ENCODE peak calls at places on chromosomes 5 and 9, in seven cellular contexts. One of them, this sample, is unnamed.

GRCh38 chr5:14801792-14802191 is 69.8 kb downstream of the ANKH start:
- DNase-seq in left cardiac atrium: no peak
- DNase-seq in hepatic stellate cell: no peak
- DNase-seq in posterior cingulate gyrus: no peak
- DNase-seq in neural progenitor cell: no peak
- DNase-seq in effector CD4-positive, alpha-beta T cell: no peak
- DNase-seq in nucleus accumbens: no peak
- DNase-seq in this sample: no peak

GRCh38 chr5:115465416-115465815 is 79.2 kb downstream of the FEM1C start:
- DNase-seq in left cardiac atrium: no peak
- DNase-seq in hepatic stellate cell: no peak
- DNase-seq in posterior cingulate gyrus: no peak
- DNase-seq in neural progenitor cell: no peak
- DNase-seq in effector CD4-positive, alpha-beta T cell: no peak
- DNase-seq in nucleus accumbens: no peak
- DNase-seq in this sample: no peak

GRCh38 chr9:131923766-131924165 is 155.9 kb downstream of the MED27 start:
- DNase-seq in left cardiac atrium: no peak
- DNase-seq in hepatic stellate cell: no peak
- DNase-seq in posterior cingulate gyrus: no peak
- DNase-seq in neural progenitor cell: no peak
- DNase-seq in effector CD4-positive, alpha-beta T cell: no peak
- DNase-seq in nucleus accumbens: no peak
- DNase-seq in this sample: no peak

GRCh38 chr5:34767127-34767526 is 71.8 kb upstream of the TTC23L start:
- DNase-seq in left cardiac atrium: no peak
- DNase-seq in hepatic stellate cell: no peak
- DNase-seq in posterior cingulate gyrus: no peak
- DNase-seq in neural progenitor cell: no peak
- DNase-seq in effector CD4-positive, alpha-beta T cell: no peak
- DNase-seq in nucleus accumbens: no peak
- DNase-seq in this sample: no peak

GRCh38 chr9:9003184-9003583 is 1203.6 kb upstream of the DMAC1 start:
- DNase-seq in left cardiac atrium: no peak
- DNase-seq in hepatic stellate cell: no peak
- DNase-seq in posterior cingulate gyrus: no peak
- DNase-seq in neural progenitor cell: peak
- DNase-seq in effector CD4-positive, alpha-beta T cell: no peak
- DNase-seq in nucleus accumbens: peak
- DNase-seq in this sample: no peak

GRCh38 chr9:130837002-130837511 is 2.0 kb downstream of the ABL1 start:
- DNase-seq in left cardiac atrium: no peak
- DNase-seq in hepatic stellate cell: no peak
- DNase-seq in posterior cingulate gyrus: no peak
- DNase-seq in neural progenitor cell: no peak
- DNase-seq in effector CD4-positive, alpha-beta T cell: no peak
- DNase-seq in nucleus accumbens: peak
- DNase-seq in this sample: no peak

GRCh38 chr9:90946981-90947380 is 145.4 kb downstream of the SYK start:
- DNase-seq in left cardiac atrium: no peak
- DNase-seq in hepatic stellate cell: no peak
- DNase-seq in posterior cingulate gyrus: no peak
- DNase-seq in neural progenitor cell: no peak
- DNase-seq in effector CD4-positive, alpha-beta T cell: no peak
- DNase-seq in nucleus accumbens: no peak
- DNase-seq in this sample: no peak

GRCh38 chr5:160108124-160108523 is 11.1 kb downstream of the PWWP2A start:
- DNase-seq in left cardiac atrium: no peak
- DNase-seq in hepatic stellate cell: no peak
- DNase-seq in posterior cingulate gyrus: no peak
- DNase-seq in neural progenitor cell: no peak
- DNase-seq in effector CD4-positive, alpha-beta T cell: no peak
- DNase-seq in nucleus accumbens: no peak
- DNase-seq in this sample: no peak

GRCh38 chr5:170181902-170182301 is 50.9 kb upstream of the C5orf58 start:
- DNase-seq in left cardiac atrium: no peak
- DNase-seq in hepatic stellate cell: no peak
- DNase-seq in posterior cingulate gyrus: no peak
- DNase-seq in neural progenitor cell: no peak
- DNase-seq in effector CD4-positive, alpha-beta T cell: no peak
- DNase-seq in nucleus accumbens: no peak
- DNase-seq in this sample: no peak

GRCh38 chr9:7246181-7246580 is 488.4 kb downstream of the KDM4C start:
- DNase-seq in left cardiac atrium: no peak
- DNase-seq in hepatic stellate cell: no peak
- DNase-seq in posterior cingulate gyrus: no peak
- DNase-seq in neural progenitor cell: no peak
- DNase-seq in effector CD4-positive, alpha-beta T cell: no peak
- DNase-seq in nucleus accumbens: no peak
- DNase-seq in this sample: no peak

GRCh38 chr9:101706261-101706798 is 32.1 kb downstream of the GRIN3A start:
- DNase-seq in left cardiac atrium: no peak
- DNase-seq in hepatic stellate cell: no peak
- DNase-seq in posterior cingulate gyrus: no peak
- DNase-seq in neural progenitor cell: no peak
- DNase-seq in effector CD4-positive, alpha-beta T cell: no peak
- DNase-seq in nucleus accumbens: no peak
- DNase-seq in this sample: no peak

GRCh38 chr5:72065751-72066255 is 41.5 kb upstream of the MAP1B start:
- DNase-seq in left cardiac atrium: no peak
- DNase-seq in hepatic stellate cell: no peak
- DNase-seq in posterior cingulate gyrus: no peak
- DNase-seq in neural progenitor cell: peak
- DNase-seq in effector CD4-positive, alpha-beta T cell: no peak
- DNase-seq in nucleus accumbens: no peak
- DNase-seq in this sample: no peak

GRCh38 chr5:96517294-96517693 is 84.2 kb upstream of the PCSK1 start:
- DNase-seq in left cardiac atrium: no peak
- DNase-seq in hepatic stellate cell: no peak
- DNase-seq in posterior cingulate gyrus: no peak
- DNase-seq in neural progenitor cell: no peak
- DNase-seq in effector CD4-positive, alpha-beta T cell: no peak
- DNase-seq in nucleus accumbens: no peak
- DNase-seq in this sample: no peak

GRCh38 chr5:139636975-139637408 is 11.2 kb upstream of the CXXC5 start:
- DNase-seq in left cardiac atrium: no peak
- DNase-seq in hepatic stellate cell: no peak
- DNase-seq in posterior cingulate gyrus: no peak
- DNase-seq in neural progenitor cell: no peak
- DNase-seq in effector CD4-positive, alpha-beta T cell: no peak
- DNase-seq in nucleus accumbens: no peak
- DNase-seq in this sample: peak

GRCh38 chr5:142587354-142587965 is 98.4 kb downstream of the FGF1 start:
- DNase-seq in left cardiac atrium: no peak
- DNase-seq in hepatic stellate cell: no peak
- DNase-seq in posterior cingulate gyrus: no peak
- DNase-seq in neural progenitor cell: peak
- DNase-seq in effector CD4-positive, alpha-beta T cell: no peak
- DNase-seq in nucleus accumbens: no peak
- DNase-seq in this sample: no peak

GRCh38 chr5:84438456-84438855 is 53.8 kb upstream of the EDIL3 start:
- DNase-seq in left cardiac atrium: no peak
- DNase-seq in hepatic stellate cell: no peak
- DNase-seq in posterior cingulate gyrus: no peak
- DNase-seq in neural progenitor cell: no peak
- DNase-seq in effector CD4-positive, alpha-beta T cell: no peak
- DNase-seq in nucleus accumbens: no peak
- DNase-seq in this sample: no peak

GRCh38 chr5:2188661-2189060 is 305.9 kb upstream of the IRX4 start:
- DNase-seq in left cardiac atrium: no peak
- DNase-seq in hepatic stellate cell: no peak
- DNase-seq in posterior cingulate gyrus: no peak
- DNase-seq in neural progenitor cell: no peak
- DNase-seq in effector CD4-positive, alpha-beta T cell: no peak
- DNase-seq in nucleus accumbens: no peak
- DNase-seq in this sample: no peak